ENCODE peak calls at places on chromosome 20, in five cellular contexts. U, D, H, M and F are unnamed samples.

GRCh38 chr20:62768815-62769287 is 27.4 kb upstream of the MRGBP start:
- DNase-seq in U (no peak), H (no peak), M (no peak), D (peak), F (peak)

GRCh38 chr20:62828551-62829230 is 11.8 kb downstream of the COL9A3 start:
- DNase-seq in D (no peak), H (no peak), M (no peak), U (no peak), F (no peak)

GRCh38 chr20:51750037-51750769 is 18.0 kb downstream of the ATP9A start:
- DNase-seq in U (peak), M (peak), D (peak), H (no peak), F (peak)

GRCh38 chr20:33076662-33077398 is 2.6 kb upstream of the BPIFB4 start:
- DNase-seq in U (no peak), H (peak), D (no peak), M (no peak), F (no peak)

GRCh38 chr20:60206259-60206658 is 248.0 kb downstream of the CDH26 start:
- DNase-seq in D (no peak), M (no peak), H (peak), U (no peak), F (no peak)

GRCh38 chr20:33689973-33690372 is 3.8 kb upstream of the E2F1 start:
- DNase-seq in H (peak), M (no peak), D (peak), U (no peak), F (no peak)

GRCh38 chr20:17641520-17641964 is 40.5 kb downstream of the RRBP1 start:
- DNase-seq in U (no peak), D (no peak), H (no peak), M (no peak), F (peak)

GRCh38 chr20:4067600-4068261 is 52.4 kb upstream of the RNF24 start:
- DNase-seq in M (no peak), D (no peak), H (no peak), U (no peak), F (no peak)

GRCh38 chr20:59813126-59813947 is 120.1 kb downstream of the SYCP2 start:
- DNase-seq in M (no peak), H (no peak), U (no peak), D (no peak), F (no peak)

GRCh38 chr20:18533491-18533890 is 25.8 kb downstream of the SEC23B start:
- DNase-seq in H (no peak), D (no peak), U (no peak), M (no peak), F (no peak)

GRCh38 chr20:5662769-5663168 is 87.4 kb upstream of the SHLD1 start:
- DNase-seq in M (no peak), H (no peak), U (no peak), D (no peak), F (no peak)